ENCODE peak calls at places on chromosomes 5 and 9, in nine cellular contexts. J is HCT116, H is HepG2, K is breast epithelium, A is Peyer's patch, E is ovary, V is transverse colon, D is sigmoid colon, X is stomach. S is an unnamed sample.

GRCh38 chr5:23025604-23026003 is 172.5 kb upstream of the CDH12 start:
- DNase-seq in A (no peak), D (no peak), X (no peak), E (no peak), J (no peak), H (no peak), K (no peak), V (no peak), S (no peak)

GRCh38 chr5:132260714-132261615 is 3.5 kb downstream of the PDLIM4 start:
- DNase-seq in V (peak), D (peak), A (peak), J (peak), K (no peak), H (no peak), E (peak), X (peak), S (no peak)

GRCh38 chr5:149002053-149002452 is 60.8 kb downstream of the SH3TC2 start:
- DNase-seq in D (no peak), X (no peak), J (peak), A (no peak), V (no peak), K (no peak), H (peak), E (no peak), S (peak)

GRCh38 chr9:121810489-121810888 is 159.1 kb downstream of the DAB2IP start:
- DNase-seq in X (no peak), H (no peak), K (no peak), A (no peak), D (no peak), E (no peak), J (no peak), V (no peak), S (no peak)

GRCh38 chr5:135593886-135594285 is 15.1 kb upstream of the CXCL14 start:
- DNase-seq in A (no peak), X (no peak), H (no peak), J (no peak), E (no peak), V (no peak), D (no peak), K (no peak), S (no peak)

GRCh38 chr9:38761999-38762398 is 42.1 kb upstream of the FAM240B start:
- DNase-seq in V (no peak), J (no peak), A (no peak), X (no peak), D (no peak), K (no peak), E (no peak), H (no peak), S (no peak)

GRCh38 chr5:125041798-125042197 is 295.4 kb upstream of the ZNF608 start:
- DNase-seq in A (no peak), V (no peak), H (no peak), K (no peak), E (no peak), D (no peak), X (no peak), J (no peak), S (no peak)

GRCh38 chr9:138040446-138041430 is 163.2 kb downstream of the CACNA1B start:
- DNase-seq in J (no peak), D (no peak), K (peak), A (no peak), H (no peak), V (no peak), E (no peak), X (peak), S (no peak)

DNA sequence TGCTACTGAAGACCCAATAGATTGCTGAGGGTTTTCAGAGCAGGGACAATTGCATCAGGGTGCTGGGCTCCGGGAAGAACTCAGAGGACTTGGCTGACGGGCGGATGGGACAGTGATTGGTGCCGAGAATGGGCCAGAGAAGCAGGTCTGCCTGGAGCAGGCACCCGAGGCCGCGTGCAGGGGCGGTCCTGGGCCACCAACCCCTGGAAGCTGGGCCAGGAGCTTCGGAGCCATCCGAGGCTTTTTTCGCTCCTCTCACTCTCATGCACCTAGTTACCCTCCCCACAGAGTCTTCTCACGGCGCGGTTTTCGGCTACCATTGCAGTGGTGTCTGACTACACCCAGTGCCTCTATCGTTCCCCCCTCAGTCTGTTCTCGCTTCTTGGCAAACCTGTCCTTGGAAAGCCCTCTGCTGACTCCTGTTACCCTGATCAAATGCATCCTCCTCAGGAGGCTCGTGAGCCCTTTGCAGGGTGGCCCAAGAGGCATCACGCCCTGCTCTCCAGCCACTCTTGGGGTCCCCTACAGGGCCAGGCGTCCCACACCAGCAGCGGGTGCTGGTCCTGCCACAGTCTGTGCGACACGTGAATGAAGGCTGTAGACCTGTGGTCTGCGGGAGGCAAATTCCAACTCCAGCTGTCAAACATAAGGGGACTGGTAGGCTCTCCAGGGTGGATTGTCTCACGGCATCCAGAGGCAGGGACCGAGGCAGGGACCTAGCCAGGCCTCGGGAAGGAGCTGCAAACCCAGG is 1.2 kb upstream of the CLPTM1L start:
- DNase-seq in K (no peak), X (no peak), E (no peak), H (no peak), D (no peak), J (no peak), A (peak), V (no peak), S (no peak)
- TF ChIP-seq POLR2A in K (no peak), X (no peak), E (no peak), H (no peak), D (no peak), J (no peak), A (no peak), V (no peak), S (no peak)

GRCh38 chr9:32069169-32069813 is 315.2 kb upstream of the ACO1 start:
- DNase-seq in E (no peak), K (no peak), J (no peak), H (peak), V (no peak), D (no peak), X (no peak), A (no peak), S (no peak)
- TF ChIP-seq CTCF in E (no peak), K (no peak), J (no peak), H (no peak), V (peak), D (no peak), X (no peak), A (no peak), S (no peak)

GRCh38 chr5:78508231-78508765 is 140.3 kb downstream of the LHFPL2 start:
- DNase-seq in X (no peak), V (no peak), J (no peak), D (no peak), A (no peak), H (peak), K (no peak), E (no peak), S (no peak)
- TF ChIP-seq POLR2A in X (no peak), V (no peak), J (no peak), D (no peak), A (no peak), H (no peak), K (no peak), E (no peak), S (no peak)

GRCh38 chr5:141236516-141237313 is 8.5 kb upstream of the PCDHB15 start:
- DNase-seq in H (no peak), D (no peak), X (no peak), A (no peak), K (no peak), J (no peak), E (no peak), V (no peak), S (no peak)

GRCh38 chr5:141234109-141234508 is 11.0 kb downstream of the PCDHB14 start:
- DNase-seq in J (no peak), X (no peak), A (no peak), D (no peak), E (peak), H (peak), K (no peak), V (no peak), S (no peak)
- TF ChIP-seq CTCF in J (no peak), X (no peak), A (no peak), D (no peak), E (peak), H (peak), K (no peak), V (no peak), S (no peak)

DNA sequence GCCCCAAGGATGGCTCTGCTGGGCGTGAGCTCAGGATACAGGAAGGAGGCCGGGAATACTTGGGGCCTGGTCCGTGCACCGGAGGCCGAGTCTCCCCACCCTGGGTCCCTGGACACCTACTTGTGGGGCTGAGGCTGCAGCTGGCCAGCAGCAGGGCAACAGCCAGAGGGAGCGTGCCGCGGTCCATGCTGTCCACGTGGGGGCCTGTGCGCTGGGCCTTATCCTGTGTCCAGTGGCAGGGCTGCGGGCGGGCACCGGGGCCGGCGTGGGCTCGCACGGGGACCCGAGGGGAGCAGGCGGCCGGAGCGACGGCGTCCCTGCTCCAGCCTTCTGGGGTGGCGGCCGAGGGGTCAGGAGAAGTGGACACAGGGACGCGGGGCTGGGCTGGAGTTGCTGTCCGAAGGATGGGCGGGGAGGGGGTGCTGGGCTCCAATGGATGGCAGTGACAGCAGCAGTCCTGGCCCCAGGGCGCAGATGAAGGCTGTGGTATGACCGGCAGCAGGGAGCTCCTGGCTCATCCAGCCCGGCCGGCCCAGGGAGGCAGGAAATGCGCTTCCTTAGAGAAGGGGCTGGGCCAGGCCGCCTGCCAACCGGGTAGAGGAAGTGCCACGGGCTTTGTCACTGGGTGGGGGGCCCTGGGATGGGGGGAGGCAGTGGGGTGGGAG is at the start of gene ENG:
- DNase-seq in J (no peak), K (peak), V (peak), E (peak), A (no peak), H (no peak), D (peak), X (peak), S (no peak)
- TF ChIP-seq POLR2A in J (no peak), K (no peak), V (peak), E (peak), A (peak), H (no peak), D (no peak), X (no peak), S (no peak)

DNA sequence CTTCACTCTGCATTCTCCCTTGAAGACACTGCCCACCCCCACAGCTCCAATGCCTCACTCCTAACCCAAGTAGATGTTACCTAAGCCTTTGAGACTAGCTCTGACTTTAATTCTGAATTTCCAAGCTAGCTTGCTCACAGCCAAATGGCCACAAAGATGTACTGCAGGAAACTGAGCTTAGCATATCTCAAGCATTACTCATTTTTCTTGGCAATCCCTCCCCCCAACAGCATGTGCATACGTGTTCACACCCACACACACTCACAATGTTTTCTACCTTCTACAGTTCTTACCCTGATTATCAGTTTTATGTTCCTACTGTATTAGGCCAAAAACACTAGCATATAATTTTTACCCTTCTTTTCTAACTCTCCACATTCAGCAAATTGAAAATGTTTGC is 13.7 kb upstream of the GRIA1 start:
- DNase-seq in D (no peak), X (no peak), A (no peak), K (no peak), E (no peak), J (peak), V (no peak), H (no peak), S (peak)
- TF ChIP-seq CTCF in D (no peak), X (no peak), A (no peak), K (no peak), E (no peak), J (no peak), V (no peak), H (no peak), S (no peak)

GRCh38 chr9:96618209-96619108 is 1.2 kb downstream of the CDC14B start:
- DNase-seq in E (peak), A (peak), K (no peak), V (peak), J (no peak), H (peak), X (peak), D (peak), S (peak)
- TF ChIP-seq POLR2A in E (no peak), A (peak), K (no peak), V (no peak), J (no peak), H (no peak), X (no peak), D (no peak), S (peak)

GRCh38 chr5:162323471-162323870 is 255.9 kb downstream of the GABRG2 start:
- DNase-seq in A (no peak), H (no peak), J (no peak), K (no peak), E (no peak), D (no peak), X (no peak), V (peak), S (no peak)

GRCh38 chr5:162325143-162325727 is 257.7 kb downstream of the GABRG2 start:
- DNase-seq in D (no peak), X (no peak), K (no peak), V (no peak), E (no peak), J (no peak), A (no peak), H (no peak), S (no peak)

GRCh38 chr5:162324356-162324755 is 256.8 kb downstream of the GABRG2 start:
- DNase-seq in E (no peak), K (no peak), J (no peak), H (no peak), D (no peak), V (no peak), X (no peak), A (no peak), S (no peak)
- TF ChIP-seq CTCF in E (no peak), K (no peak), J (no peak), H (no peak), D (no peak), V (no peak), X (no peak), A (no peak), S (no peak)

DNA sequence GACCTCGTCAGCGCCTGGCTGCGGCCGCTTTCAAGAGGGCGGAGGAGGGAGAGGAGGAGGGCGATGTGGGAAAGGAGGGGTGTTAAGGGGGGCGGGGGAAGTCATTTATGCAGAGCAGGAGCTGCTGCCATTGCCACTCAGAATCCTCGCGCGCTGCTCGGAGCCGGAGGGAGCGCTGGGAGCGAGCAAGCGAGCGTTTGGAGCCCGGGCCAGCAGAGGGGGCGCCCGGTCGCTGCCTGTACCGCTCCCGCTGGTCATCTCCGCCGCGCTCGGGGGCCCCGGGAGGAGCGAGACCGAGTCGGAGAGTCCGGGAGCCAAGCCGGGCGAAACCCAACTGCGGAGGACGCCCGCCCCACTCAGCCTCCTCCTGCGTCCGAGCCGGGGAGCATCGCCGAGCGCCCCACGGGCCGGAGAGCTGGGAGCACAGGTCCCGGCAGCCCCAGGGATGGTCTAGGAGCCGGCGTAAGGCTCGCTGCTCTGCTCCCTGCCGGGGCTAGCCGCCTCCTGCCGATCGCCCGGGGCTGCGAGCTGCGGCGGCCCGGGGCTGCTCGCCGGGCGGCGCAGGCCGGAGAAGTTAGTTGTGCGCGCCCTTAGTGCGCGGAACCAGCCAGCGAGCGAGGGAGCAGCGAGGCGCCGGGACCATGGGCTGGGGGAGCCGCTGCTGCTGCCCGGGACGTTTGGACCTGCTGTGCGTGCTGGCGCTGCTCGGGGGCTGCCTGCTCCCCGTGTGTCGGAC is at the start of gene PCSK5:
- DNase-seq in E (peak), X (peak), A (peak), V (peak), H (peak), J (peak), K (peak), D (peak), S (peak)
- TF ChIP-seq POLR2A in E (peak), X (peak), A (peak), V (peak), H (no peak), J (peak), K (peak), D (peak), S (peak)